ENCODE peak calls at places on chromosomes 4 and X, in four cellular contexts. T is mammary epithelial cell, P is endodermal cell, B is GM12878. Q is an unnamed sample.

GRCh38 chr4:15100994-15101695 is 98.9 kb downstream of the CPEB2 start:
- DNase-seq in P (no peak), B (no peak), T (no peak), Q (peak; percentile 29)

GRCh38 chr4:32429151-32429550 is 1709.0 kb downstream of the PCDH7 start:
- DNase-seq in B (no peak), P (no peak), T (no peak), Q (no peak)

GRCh38 chrX:24148118-24148517 is 1.4 kb upstream of the ZFX start:
- DNase-seq in P (no peak), T (no peak), B (no peak), Q (peak; percentile 11)

GRCh38 chrX:123087326-123087725 is 96.8 kb upstream of the GRIA3 start:
- DNase-seq in P (no peak), B (no peak), T (peak; percentile 67), Q (no peak)

GRCh38 chr4:10491420-10491819 is 34.2 kb upstream of the ZNF518B start:
- DNase-seq in P (no peak), T (no peak), B (no peak), Q (no peak)

GRCh38 chr4:1870578-1871443 is at the start of gene NSD2:
- DNase-seq in B (no peak), T (peak; percentile 83), P (peak; percentile 92), Q (peak; percentile 87)

GRCh38 chr4:101600287-101600686 is 190.2 kb upstream of the BANK1 start:
- DNase-seq in T (peak; percentile 17), B (no peak), P (no peak), Q (no peak)

GRCh38 chrX:132384301-132384700 is 104.5 kb downstream of the MBNL3 start:
- DNase-seq in B (no peak), P (no peak), T (no peak), Q (no peak)

GRCh38 chrX:1222511-1223252 is 10.2 kb upstream of the CRLF2 start:
- DNase-seq in B (no peak), T (peak; percentile 52), P (no peak), Q (no peak)

GRCh38 chrX:110755611-110756010 is 40.0 kb downstream of the CHRDL1 start:
- DNase-seq in T (no peak), B (no peak), P (no peak), Q (no peak)

GRCh38 chrX:140157611-140158010 is 192.3 kb upstream of the CXorf66 start:
- DNase-seq in B (no peak), P (no peak), T (peak; percentile 76), Q (peak; percentile 8)

GRCh38 chr4:153823483-153823882 is 34.6 kb upstream of the SFRP2 start:
- DNase-seq in B (no peak), P (no peak), T (no peak), Q (no peak)

GRCh38 chr4:143156853-143157252 is 27.9 kb upstream of the USP38 start:
- DNase-seq in B (no peak), T (no peak), P (no peak), Q (no peak)

GRCh38 chr4:54152846-54153600 is 53.1 kb downstream of the GSX2 start:
- DNase-seq in B (no peak), P (no peak), T (peak; percentile 83), Q (peak; percentile 63)

GRCh38 chr4:3241905-3242304 is 7.1 kb upstream of the MSANTD1 start:
- DNase-seq in B (no peak), T (no peak), P (no peak), Q (peak; percentile 89)

GRCh38 chrX:129932137-129932791 is 26.3 kb downstream of the UTP14A start:
- DNase-seq in P (peak; percentile 90), B (peak; percentile 38), T (peak; percentile 46), Q (peak; percentile 81)

GRCh38 chr4:188328966-188329365 is 189.7 kb downstream of the TRIML1 start:
- DNase-seq in B (no peak), P (no peak), T (no peak), Q (no peak)

DNA sequence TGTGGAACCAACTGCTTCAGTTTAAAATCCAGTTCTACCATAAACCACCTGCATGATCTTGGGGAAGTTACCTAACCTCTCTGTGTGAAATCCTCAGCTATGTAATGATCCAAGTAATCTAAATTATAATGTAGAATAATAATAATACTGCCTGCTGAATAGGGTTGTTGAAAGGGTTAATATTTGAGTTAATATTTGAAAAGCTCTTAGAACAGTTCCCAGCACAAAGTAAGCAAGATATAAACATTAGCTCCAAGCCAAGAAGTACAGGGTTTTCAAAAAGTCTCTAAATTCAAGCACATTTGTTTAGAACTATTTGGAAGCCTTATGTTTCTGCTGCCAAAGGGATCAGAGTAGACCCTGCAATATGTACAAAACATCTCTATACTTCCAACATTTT is 76.6 kb upstream of the FAM9C start:
- DNase-seq in P (no peak), B (no peak), T (no peak), Q (no peak)
- H3K9ac ChIP-seq in P (no peak overlapping the region), B (no peak overlapping the region), T (no peak overlapping the region), Q (no peak overlapping the region)

GRCh38 chrX:70133303-70134115 is at the start of gene IGBP1:
- DNase-seq in B (peak; percentile 49), P (peak; percentile 92), T (peak; percentile 79), Q (peak; percentile 83)

GRCh38 chrX:70132877-70133302 is 357 bp upstream of the IGBP1 start:
- DNase-seq in T (peak; percentile 7), P (no peak), B (no peak), Q (peak; percentile 3)

GRCh38 chrX:70128071-70128470 is 5.2 kb upstream of the IGBP1 start:
- DNase-seq in T (no peak), B (no peak), P (peak; percentile 61), Q (no peak)

GRCh38 chrX:70132244-70132643 is 1.0 kb upstream of the IGBP1 start:
- DNase-seq in T (no peak), P (no peak), B (no peak), Q (no peak)

DNA sequence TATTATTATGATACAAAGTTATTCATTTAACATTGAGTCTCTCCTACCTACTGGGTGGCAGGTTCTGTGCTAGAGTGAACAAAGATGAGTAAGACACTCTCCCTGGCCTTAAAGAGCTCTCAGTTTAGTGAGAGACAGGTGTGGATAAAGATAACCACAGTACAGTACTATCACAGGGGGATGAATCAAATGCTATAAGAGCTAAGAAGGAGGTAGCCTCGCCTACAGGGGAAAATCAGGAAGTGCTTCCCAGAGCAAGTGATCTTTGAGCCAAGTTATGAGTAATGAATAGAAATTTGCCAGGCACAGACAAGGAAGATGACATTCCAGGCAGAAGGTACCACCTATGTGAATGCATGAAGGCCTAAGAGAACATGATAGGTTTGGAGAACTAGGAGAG is 3.4 kb upstream of the IGBP1 start:
- DNase-seq in T (peak; percentile 29), P (no peak), B (no peak), Q (peak; percentile 31)
- TF ChIP-seq CTCF in T (peak; percentile 34), P (no peak), B (no peak), Q (no peak)

DNA sequence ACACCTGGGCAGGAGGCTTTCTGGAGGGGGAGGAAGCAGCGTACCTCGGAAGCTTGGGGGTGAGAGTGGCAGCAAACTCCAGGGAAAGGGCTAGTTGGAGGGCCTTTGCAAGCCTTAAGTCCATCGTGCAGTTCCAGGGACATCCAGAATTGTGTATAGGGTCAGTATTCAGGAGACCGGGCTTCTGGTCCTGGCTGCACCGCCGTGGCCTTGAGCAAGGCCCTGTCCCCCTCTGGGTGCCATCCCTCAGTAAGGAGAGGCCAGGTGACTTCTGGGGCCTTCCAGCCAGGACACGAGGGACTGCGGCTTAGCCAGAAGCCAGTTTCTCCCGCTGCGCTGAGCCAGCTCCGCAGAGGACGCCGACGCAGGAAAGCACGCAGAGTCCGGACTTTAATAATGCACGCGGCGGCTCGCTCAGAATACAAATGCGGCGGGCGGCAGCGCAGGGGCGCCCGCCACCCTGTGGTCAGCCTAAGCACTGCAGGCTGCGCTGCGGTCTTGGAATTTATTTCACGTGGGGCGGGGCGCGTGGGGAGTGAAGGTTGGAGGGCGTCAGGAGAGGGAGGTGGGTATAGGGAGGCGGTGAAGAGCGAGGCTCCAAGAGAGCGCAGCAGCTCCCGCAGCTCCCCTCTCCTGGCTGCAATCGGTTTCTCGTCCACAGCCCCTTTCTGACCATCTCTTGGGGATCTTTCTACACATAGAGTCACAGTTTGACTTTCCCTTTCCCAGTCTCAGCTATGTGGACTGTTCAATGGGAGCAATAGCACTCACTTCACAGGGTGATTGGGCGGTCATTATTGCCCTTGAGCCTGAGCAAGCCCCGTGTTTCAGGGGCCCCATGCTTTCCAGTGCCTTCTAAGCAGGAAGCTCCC is 94.1 kb upstream of the GPR50 start:
- DNase-seq in B (no peak), P (peak; percentile 88), T (peak; percentile 33), Q (peak; percentile 22)
- H3K9ac ChIP-seq in B (no peak overlapping the region), P (no peak overlapping the region), T (no peak overlapping the region), Q (no peak overlapping the region)

DNA sequence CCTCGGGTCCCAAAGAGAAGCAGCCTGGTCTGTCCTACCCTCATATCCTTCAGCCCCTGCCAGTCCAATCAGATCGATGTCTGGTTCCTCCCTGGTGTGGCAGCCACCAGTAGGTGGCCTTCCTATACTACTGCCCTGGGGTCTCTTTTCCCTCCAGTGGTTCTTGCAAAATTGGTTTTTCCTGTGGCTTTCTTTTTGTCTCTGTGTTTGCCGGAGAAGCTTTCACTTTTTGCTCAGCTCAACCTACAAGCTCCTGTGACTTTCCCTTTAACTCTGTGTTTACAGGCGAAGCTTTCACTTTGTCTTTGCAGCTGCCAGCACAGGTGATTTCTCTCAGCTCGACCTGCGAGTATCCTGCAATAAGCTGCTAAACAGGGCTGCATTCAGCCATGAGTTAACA is 46.8 kb downstream of the UGT2A3 start:
- DNase-seq in T (peak; percentile 11), B (peak; percentile 21), P (peak; percentile 60), Q (no peak)
- TF ChIP-seq CTCF in T (peak; percentile 36), B (peak; percentile 26), P (peak; percentile 69), Q (no peak)